ENCODE peak calls at places on chromosome 7, in four cellular contexts. Q is RCC 7860, R is substantia nigra, H is ascending aorta. M is an unnamed sample.

GRCh38 chr7:121019018-121019417 is 30.5 kb downstream of the CPED1 start:
- DNase-seq in Q (no peak), R (no peak), H (no peak), M (no peak)

GRCh38 chr7:157494506-157495176 is 157.8 kb downstream of the DNAJB6 start:
- DNase-seq in Q (no peak), R (no peak), H (peak; percentile 34), M (no peak)

GRCh38 chr7:2730846-2731770 is 43.1 kb downstream of the AMZ1 start:
- DNase-seq in Q (no peak), R (no peak), H (peak; percentile 55), M (no peak)

GRCh38 chr7:45716380-45717203 is 142.4 kb downstream of the ADCY1 start:
- DNase-seq in Q (no peak), R (no peak), H (no peak), M (no peak)

GRCh38 chr7:5598261-5598761 is 174.7 kb upstream of the TNRC18 start:
- DNase-seq in Q (no peak), R (no peak), H (no peak), M (no peak)

GRCh38 chr7:135856356-135857144 is 107.9 kb upstream of the FAM180A start:
- DNase-seq in Q (peak; percentile 92), R (no peak), H (no peak), M (no peak)

GRCh38 chr7:149598721-149599308 is 101.2 kb upstream of the ZNF746 start:
- DNase-seq in Q (peak; percentile 36), R (no peak), H (no peak), M (no peak)

GRCh38 chr7:138325434-138325833 is 134.6 kb upstream of the TRIM24 start:
- DNase-seq in Q (no peak), R (no peak), H (no peak), M (no peak)

GRCh38 chr7:49911906-49912305 is 138.5 kb downstream of the VWC2 start:
- DNase-seq in Q (no peak), R (no peak), H (no peak), M (no peak)

GRCh38 chr7:40680657-40681056 is 545.9 kb downstream of the SUGCT start:
- DNase-seq in Q (peak; percentile 41), R (no peak), H (no peak), M (no peak)

GRCh38 chr7:112150823-112151641 is 55.2 kb downstream of the DOCK4 start:
- DNase-seq in Q (peak; percentile 30), R (no peak), H (no peak), M (no peak)

GRCh38 chr7:87872356-87872755 is 3.8 kb downstream of the SLC25A40 start:
- DNase-seq in Q (no peak), R (no peak), H (no peak), M (no peak)

GRCh38 chr7:98086231-98086855 is 20.3 kb upstream of the LMTK2 start:
- DNase-seq in Q (no peak), R (no peak), H (no peak), M (no peak)

GRCh38 chr7:55733584-55733983 is 129.0 kb downstream of the SEPTIN14 start:
- DNase-seq in Q (no peak), R (no peak), H (no peak), M (no peak)